ENCODE peak calls at places on chromosomes 3 and 15, in five cellular contexts. Q is uterus, B is SK-N-SH, G is small intestine, F is neural progenitor cell. Z is an unnamed sample.

GRCh38 chr3:193975072-193975535 is 160.8 kb upstream of the HES1 start:
- DNase-seq in Q (no peak), G (peak; percentile 36), B (no peak), F (peak; percentile 92), Z (peak; percentile 58)

GRCh38 chr3:45330500-45331295 is 57.7 kb upstream of the LARS2 start:
- DNase-seq in G (no peak), F (no peak), B (no peak), Q (no peak), Z (no peak)

GRCh38 chr3:56970401-56971002 is 90.0 kb upstream of the SPATA12 start:
- DNase-seq in G (no peak), B (no peak), Q (peak; percentile 55), F (no peak), Z (no peak)

GRCh38 chr3:15324335-15324734 is 8.1 kb downstream of the SH3BP5 start:
- DNase-seq in G (no peak), B (no peak), Q (peak; percentile 54), F (no peak), Z (no peak)

GRCh38 chr3:135491478-135491877 is 474.1 kb upstream of the PPP2R3A start:
- DNase-seq in B (no peak), F (peak; percentile 18), G (no peak), Q (no peak), Z (no peak)

GRCh38 chr3:17942856-17943255 is 200.4 kb upstream of the TBC1D5 start:
- DNase-seq in Q (no peak), B (no peak), G (no peak), F (no peak), Z (no peak)

GRCh38 chr15:78726870-78727551 is 84.3 kb downstream of the ADAMTS7 start:
- DNase-seq in B (peak; percentile 55), Q (no peak), G (peak; percentile 32), F (peak; percentile 62), Z (peak; percentile 39)

GRCh38 chr3:59502806-59503205 is 453.0 kb upstream of the CFAP20DC start:
- DNase-seq in Q (no peak), F (no peak), G (no peak), B (no peak), Z (no peak)

GRCh38 chr3:27458929-27459328 is 25.3 kb downstream of the SLC4A7 start:
- DNase-seq in F (no peak), Q (no peak), G (no peak), B (no peak), Z (no peak)

GRCh38 chr3:10529809-10530208 is 24.4 kb upstream of the ATP2B2 start:
- DNase-seq in F (no peak), G (no peak), Q (no peak), B (no peak), Z (no peak)

GRCh38 chr3:65595222-65595996 is 443.3 kb downstream of the MAGI1 start:
- DNase-seq in Q (no peak), G (no peak), F (peak; percentile 32), B (peak; percentile 36), Z (no peak)
- H3K4me1 ChIP-seq in Q (peaks cover 3% of the 10 kb centered on the region), G (no peaks in the 10 kb centered on the region), F (peaks cover 44% of the 10 kb centered on the region), B (no peaks in the 10 kb centered on the region), Z (peaks cover 37% of the 10 kb centered on the region)

DNA sequence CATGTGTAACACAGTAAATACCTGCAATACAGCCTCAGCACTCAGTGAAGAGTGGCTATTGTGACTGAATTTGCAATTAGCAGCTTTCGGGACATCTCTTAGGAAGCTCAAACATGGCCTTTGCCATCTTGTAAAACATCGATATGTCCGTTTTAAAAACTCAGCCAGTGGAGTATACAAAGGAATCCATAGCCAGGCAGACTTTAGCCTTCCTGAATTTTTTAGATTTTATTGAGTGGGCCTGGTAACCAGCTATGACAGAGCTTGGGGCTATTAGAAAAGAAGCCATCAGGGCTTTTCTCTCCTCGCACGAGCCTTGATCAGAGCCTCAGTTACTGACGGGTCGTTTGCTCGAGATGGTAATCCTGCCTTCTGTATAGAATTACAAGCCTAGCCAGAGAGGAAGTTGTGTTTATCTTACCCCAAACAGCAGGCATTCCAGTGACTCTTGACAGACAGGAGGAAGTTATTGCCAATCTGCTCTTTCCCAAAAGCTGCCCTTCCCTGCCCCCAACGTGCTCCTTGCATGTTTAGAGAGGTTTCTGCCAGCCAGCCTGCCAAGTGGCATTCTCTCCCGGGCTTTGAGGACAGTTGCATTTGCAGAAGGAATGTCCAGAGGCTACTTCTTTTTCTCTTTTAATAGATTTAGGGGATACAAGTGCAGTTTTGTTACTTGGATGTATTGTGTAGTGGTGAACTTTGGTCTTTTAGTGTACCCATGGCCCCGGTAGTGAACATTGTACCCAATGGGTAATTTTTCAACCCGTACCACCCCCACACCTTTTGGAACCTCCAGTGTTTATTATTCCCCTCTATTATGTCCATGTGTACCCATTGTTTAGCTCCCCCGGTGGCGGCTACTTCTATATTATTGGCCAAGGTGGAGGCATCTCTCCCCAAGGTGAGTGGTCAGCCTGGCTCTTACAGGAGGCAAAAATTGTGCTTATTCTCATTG is 40.6 kb downstream of the ITPR1 start:
- DNase-seq in Q (no peak), F (peak; percentile 50), G (no peak), B (no peak), Z (no peak)
- H3K4me3 ChIP-seq in Q (no peak overlapping the region), F (no peak overlapping the region), G (no peak overlapping the region), B (no peak overlapping the region), Z (no peak overlapping the region)

GRCh38 chr15:31131853-31132375 is 30.4 kb upstream of the TRPM1 start:
- DNase-seq in F (no peak), Q (no peak), G (no peak), B (no peak), Z (no peak)
- H3K27me3 ChIP-seq in F (no peaks in the 10 kb centered on the region), Q (no peaks in the 10 kb centered on the region), G (peaks cover 4% of the 10 kb centered on the region), B (no peaks in the 10 kb centered on the region), Z (no peaks in the 10 kb centered on the region)

DNA sequence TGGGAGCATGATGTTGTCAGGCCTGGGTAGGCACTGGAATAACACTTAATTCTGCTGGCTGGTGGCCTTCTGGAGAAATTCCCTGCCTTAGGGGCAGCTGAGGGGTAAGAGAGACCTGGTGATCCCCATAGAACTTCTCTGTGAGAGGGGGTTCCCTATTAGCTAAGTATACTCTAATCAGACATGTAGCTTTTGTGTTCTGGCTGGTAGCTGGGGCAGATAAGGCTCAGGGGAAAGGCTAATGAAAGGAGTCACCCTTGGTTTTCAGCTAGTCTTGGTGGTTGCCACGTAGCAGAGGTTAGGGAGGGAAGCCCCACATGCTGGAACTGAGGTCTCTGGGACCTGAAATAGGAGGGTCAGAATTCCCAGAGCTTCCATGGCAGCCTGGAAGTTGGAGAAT is 961 bp upstream of the HDDC3 start:
- DNase-seq in B (no peak), G (no peak), Q (no peak), F (no peak), Z (no peak)
- H3K4me1 ChIP-seq in B (peaks cover 13% of the 10 kb centered on the region), G (peaks cover 6% of the 10 kb centered on the region), Q (peaks cover 17% of the 10 kb centered on the region), F (peaks cover 12% of the 10 kb centered on the region), Z (peaks cover 37% of the 10 kb centered on the region)

Z was measured in HAP-1.